ENCODE peak calls at places on chromosomes 6 and 20, in eight cellular contexts. One of them, this sample, is unnamed.

GRCh38 chr6:7615611-7616383 is 25.8 kb downstream of the SNRNP48 start:
- DNase-seq in cardiac fibroblast: peak; percentile 82
- DNase-seq in spleen: no peak
- DNase-seq in NCI-H774: peak; percentile 50
- DNase-seq in SK-MEL-5: peak; percentile 85
- DNase-seq in stimulated activated CD4-positive, alpha-beta T cell treated with anti-CD3 and anti-CD28 coated beads, Interleukin-1b, Interleukin-23, amount 100 ng/mL, for 48 hours: no peak
- DNase-seq in OCI-LY7: peak; percentile 66
- DNase-seq in AG10803: peak; percentile 62
- DNase-seq in this sample: no peak

GRCh38 chr6:2763345-2763841 is 1.8 kb upstream of the WRNIP1 start:
- DNase-seq in cardiac fibroblast: no peak
- DNase-seq in spleen: peak; percentile 87
- DNase-seq in NCI-H774: no peak
- DNase-seq in SK-MEL-5: no peak
- DNase-seq in stimulated activated CD4-positive, alpha-beta T cell treated with anti-CD3 and anti-CD28 coated beads, Interleukin-1b, Interleukin-23, amount 100 ng/mL, for 48 hours: no peak
- DNase-seq in OCI-LY7: no peak
- DNase-seq in AG10803: no peak
- DNase-seq in this sample: peak; percentile 80

GRCh38 chr20:37342231-37343177 is 3.4 kb upstream of the SRC start:
- DNase-seq in cardiac fibroblast: no peak
- DNase-seq in spleen: peak; percentile 54
- DNase-seq in NCI-H774: no peak
- DNase-seq in SK-MEL-5: peak; percentile 45
- DNase-seq in stimulated activated CD4-positive, alpha-beta T cell treated with anti-CD3 and anti-CD28 coated beads, Interleukin-1b, Interleukin-23, amount 100 ng/mL, for 48 hours: no peak
- DNase-seq in OCI-LY7: peak; percentile 16
- DNase-seq in AG10803: no peak
- DNase-seq in this sample: no peak

GRCh38 chr20:300345-300744 is 3.0 kb downstream of the ZCCHC3 start:
- DNase-seq in cardiac fibroblast: no peak
- DNase-seq in spleen: no peak
- DNase-seq in NCI-H774: no peak
- DNase-seq in SK-MEL-5: no peak
- DNase-seq in stimulated activated CD4-positive, alpha-beta T cell treated with anti-CD3 and anti-CD28 coated beads, Interleukin-1b, Interleukin-23, amount 100 ng/mL, for 48 hours: no peak
- DNase-seq in OCI-LY7: peak; percentile 26
- DNase-seq in AG10803: no peak
- DNase-seq in this sample: no peak

GRCh38 chr20:189611-190010 is at the start of gene DEFB128:
- DNase-seq in cardiac fibroblast: no peak
- DNase-seq in spleen: no peak
- DNase-seq in NCI-H774: no peak
- DNase-seq in SK-MEL-5: no peak
- DNase-seq in stimulated activated CD4-positive, alpha-beta T cell treated with anti-CD3 and anti-CD28 coated beads, Interleukin-1b, Interleukin-23, amount 100 ng/mL, for 48 hours: no peak
- DNase-seq in OCI-LY7: no peak
- DNase-seq in AG10803: no peak
- DNase-seq in this sample: no peak

GRCh38 chr6:16854986-16855385 is 93.7 kb upstream of the ATXN1 start:
- DNase-seq in cardiac fibroblast: no peak
- DNase-seq in spleen: no peak
- DNase-seq in NCI-H774: no peak
- DNase-seq in SK-MEL-5: no peak
- DNase-seq in stimulated activated CD4-positive, alpha-beta T cell treated with anti-CD3 and anti-CD28 coated beads, Interleukin-1b, Interleukin-23, amount 100 ng/mL, for 48 hours: no peak
- DNase-seq in OCI-LY7: no peak
- DNase-seq in AG10803: no peak
- DNase-seq in this sample: no peak

GRCh38 chr20:54545959-54546358 is 70.6 kb downstream of the DOK5 start:
- DNase-seq in cardiac fibroblast: peak; percentile 8
- DNase-seq in spleen: no peak
- DNase-seq in NCI-H774: no peak
- DNase-seq in SK-MEL-5: no peak
- DNase-seq in stimulated activated CD4-positive, alpha-beta T cell treated with anti-CD3 and anti-CD28 coated beads, Interleukin-1b, Interleukin-23, amount 100 ng/mL, for 48 hours: no peak
- DNase-seq in OCI-LY7: no peak
- DNase-seq in AG10803: peak; percentile 23
- DNase-seq in this sample: no peak

GRCh38 chr20:46190796-46191540 is 72.9 kb downstream of the CD40 start:
- DNase-seq in cardiac fibroblast: no peak
- DNase-seq in spleen: no peak
- DNase-seq in NCI-H774: no peak
- DNase-seq in SK-MEL-5: no peak
- DNase-seq in stimulated activated CD4-positive, alpha-beta T cell treated with anti-CD3 and anti-CD28 coated beads, Interleukin-1b, Interleukin-23, amount 100 ng/mL, for 48 hours: no peak
- DNase-seq in OCI-LY7: no peak
- DNase-seq in AG10803: no peak
- DNase-seq in this sample: no peak

GRCh38 chr6:1644516-1644915 is 34.8 kb downstream of the FOXC1 start:
- DNase-seq in cardiac fibroblast: no peak
- DNase-seq in spleen: no peak
- DNase-seq in NCI-H774: no peak
- DNase-seq in SK-MEL-5: no peak
- DNase-seq in stimulated activated CD4-positive, alpha-beta T cell treated with anti-CD3 and anti-CD28 coated beads, Interleukin-1b, Interleukin-23, amount 100 ng/mL, for 48 hours: no peak
- DNase-seq in OCI-LY7: no peak
- DNase-seq in AG10803: no peak
- DNase-seq in this sample: no peak

GRCh38 chr6:142400495-142400894 is 98.7 kb downstream of the ADGRG6 start:
- DNase-seq in cardiac fibroblast: peak; percentile 42
- DNase-seq in spleen: no peak
- DNase-seq in NCI-H774: no peak
- DNase-seq in SK-MEL-5: peak; percentile 55
- DNase-seq in stimulated activated CD4-positive, alpha-beta T cell treated with anti-CD3 and anti-CD28 coated beads, Interleukin-1b, Interleukin-23, amount 100 ng/mL, for 48 hours: no peak
- DNase-seq in OCI-LY7: no peak
- DNase-seq in AG10803: no peak
- DNase-seq in this sample: no peak

GRCh38 chr20:58127731-58128130 is 100.7 kb downstream of the ANKRD60 start:
- DNase-seq in cardiac fibroblast: peak; percentile 78
- DNase-seq in spleen: no peak
- DNase-seq in NCI-H774: no peak
- DNase-seq in SK-MEL-5: peak; percentile 93
- DNase-seq in stimulated activated CD4-positive, alpha-beta T cell treated with anti-CD3 and anti-CD28 coated beads, Interleukin-1b, Interleukin-23, amount 100 ng/mL, for 48 hours: peak; percentile 8
- DNase-seq in OCI-LY7: no peak
- DNase-seq in AG10803: peak; percentile 90
- DNase-seq in this sample: no peak

GRCh38 chr6:34196116-34196832 is 40.4 kb upstream of the HMGA1 start:
- DNase-seq in cardiac fibroblast: peak; percentile 72
- DNase-seq in spleen: peak; percentile 99
- DNase-seq in NCI-H774: peak; percentile 52
- DNase-seq in SK-MEL-5: peak; percentile 68
- DNase-seq in stimulated activated CD4-positive, alpha-beta T cell treated with anti-CD3 and anti-CD28 coated beads, Interleukin-1b, Interleukin-23, amount 100 ng/mL, for 48 hours: peak; percentile 86
- DNase-seq in OCI-LY7: peak; percentile 79
- DNase-seq in AG10803: peak; percentile 67
- DNase-seq in this sample: peak; percentile 96

GRCh38 chr6:142892254-142893021 is 52.5 kb downstream of the HIVEP2 start:
- DNase-seq in cardiac fibroblast: no peak
- DNase-seq in spleen: no peak
- DNase-seq in NCI-H774: no peak
- DNase-seq in SK-MEL-5: no peak
- DNase-seq in stimulated activated CD4-positive, alpha-beta T cell treated with anti-CD3 and anti-CD28 coated beads, Interleukin-1b, Interleukin-23, amount 100 ng/mL, for 48 hours: no peak
- DNase-seq in OCI-LY7: no peak
- DNase-seq in AG10803: no peak
- DNase-seq in this sample: no peak

GRCh38 chr6:166436195-166437139 is 53.7 kb upstream of the MPC1 start:
- DNase-seq in cardiac fibroblast: no peak
- DNase-seq in spleen: no peak
- DNase-seq in NCI-H774: no peak
- DNase-seq in SK-MEL-5: no peak
- DNase-seq in stimulated activated CD4-positive, alpha-beta T cell treated with anti-CD3 and anti-CD28 coated beads, Interleukin-1b, Interleukin-23, amount 100 ng/mL, for 48 hours: no peak
- DNase-seq in OCI-LY7: no peak
- DNase-seq in AG10803: no peak
- DNase-seq in this sample: no peak

GRCh38 chr6:33427585-33428218 is 7.8 kb downstream of the SYNGAP1 start:
- DNase-seq in cardiac fibroblast: no peak
- DNase-seq in spleen: peak; percentile 93
- DNase-seq in NCI-H774: peak; percentile 40
- DNase-seq in SK-MEL-5: no peak
- DNase-seq in stimulated activated CD4-positive, alpha-beta T cell treated with anti-CD3 and anti-CD28 coated beads, Interleukin-1b, Interleukin-23, amount 100 ng/mL, for 48 hours: peak; percentile 48
- DNase-seq in OCI-LY7: peak; percentile 31
- DNase-seq in AG10803: no peak
- DNase-seq in this sample: peak; percentile 87

GRCh38 chr6:155274106-155274505 is 10.3 kb downstream of the CLDN20 start:
- DNase-seq in cardiac fibroblast: peak; percentile 53
- DNase-seq in spleen: no peak
- DNase-seq in NCI-H774: no peak
- DNase-seq in SK-MEL-5: no peak
- DNase-seq in stimulated activated CD4-positive, alpha-beta T cell treated with anti-CD3 and anti-CD28 coated beads, Interleukin-1b, Interleukin-23, amount 100 ng/mL, for 48 hours: no peak
- DNase-seq in OCI-LY7: no peak
- DNase-seq in AG10803: peak; percentile 61
- DNase-seq in this sample: no peak

GRCh38 chr20:18405826-18406225 is 61.0 kb downstream of the DZANK1 start:
- DNase-seq in cardiac fibroblast: no peak
- DNase-seq in spleen: no peak
- DNase-seq in NCI-H774: no peak
- DNase-seq in SK-MEL-5: no peak
- DNase-seq in stimulated activated CD4-positive, alpha-beta T cell treated with anti-CD3 and anti-CD28 coated beads, Interleukin-1b, Interleukin-23, amount 100 ng/mL, for 48 hours: no peak
- DNase-seq in OCI-LY7: no peak
- DNase-seq in AG10803: no peak
- DNase-seq in this sample: no peak

GRCh38 chr6:193773-194310 is 98.4 kb upstream of the DUSP22 start:
- DNase-seq in cardiac fibroblast: no peak
- DNase-seq in spleen: no peak
- DNase-seq in NCI-H774: no peak
- DNase-seq in SK-MEL-5: no peak
- DNase-seq in stimulated activated CD4-positive, alpha-beta T cell treated with anti-CD3 and anti-CD28 coated beads, Interleukin-1b, Interleukin-23, amount 100 ng/mL, for 48 hours: peak; percentile 35
- DNase-seq in OCI-LY7: peak; percentile 72
- DNase-seq in AG10803: no peak
- DNase-seq in this sample: no peak

GRCh38 chr6:141153563-141153962 is 979.2 kb upstream of the GJE1 start:
- DNase-seq in cardiac fibroblast: no peak
- DNase-seq in spleen: no peak
- DNase-seq in NCI-H774: no peak
- DNase-seq in SK-MEL-5: no peak
- DNase-seq in stimulated activated CD4-positive, alpha-beta T cell treated with anti-CD3 and anti-CD28 coated beads, Interleukin-1b, Interleukin-23, amount 100 ng/mL, for 48 hours: no peak
- DNase-seq in OCI-LY7: peak; percentile 4
- DNase-seq in AG10803: no peak
- DNase-seq in this sample: no peak

GRCh38 chr6:52647199-52647598 is 23.7 kb upstream of the TMEM14A start:
- DNase-seq in cardiac fibroblast: peak; percentile 75
- DNase-seq in spleen: no peak
- DNase-seq in NCI-H774: no peak
- DNase-seq in SK-MEL-5: no peak
- DNase-seq in stimulated activated CD4-positive, alpha-beta T cell treated with anti-CD3 and anti-CD28 coated beads, Interleukin-1b, Interleukin-23, amount 100 ng/mL, for 48 hours: no peak
- DNase-seq in OCI-LY7: no peak
- DNase-seq in AG10803: peak; percentile 68
- DNase-seq in this sample: no peak

GRCh38 chr6:137772541-137773289 is 94.3 kb upstream of the TNFAIP3 start:
- DNase-seq in cardiac fibroblast: no peak
- DNase-seq in spleen: no peak
- DNase-seq in NCI-H774: no peak
- DNase-seq in SK-MEL-5: no peak
- DNase-seq in stimulated activated CD4-positive, alpha-beta T cell treated with anti-CD3 and anti-CD28 coated beads, Interleukin-1b, Interleukin-23, amount 100 ng/mL, for 48 hours: no peak
- DNase-seq in OCI-LY7: no peak
- DNase-seq in AG10803: no peak
- DNase-seq in this sample: no peak

GRCh38 chr20:37574199-37574890 is 46.7 kb upstream of the BLCAP start:
- DNase-seq in cardiac fibroblast: no peak
- DNase-seq in spleen: no peak
- DNase-seq in NCI-H774: no peak
- DNase-seq in SK-MEL-5: no peak
- DNase-seq in stimulated activated CD4-positive, alpha-beta T cell treated with anti-CD3 and anti-CD28 coated beads, Interleukin-1b, Interleukin-23, amount 100 ng/mL, for 48 hours: no peak
- DNase-seq in OCI-LY7: no peak
- DNase-seq in AG10803: no peak
- DNase-seq in this sample: no peak

GRCh38 chr6:35084041-35084491 is 57.1 kb downstream of the TCP11 start:
- DNase-seq in cardiac fibroblast: no peak
- DNase-seq in spleen: peak; percentile 61
- DNase-seq in NCI-H774: no peak
- DNase-seq in SK-MEL-5: no peak
- DNase-seq in stimulated activated CD4-positive, alpha-beta T cell treated with anti-CD3 and anti-CD28 coated beads, Interleukin-1b, Interleukin-23, amount 100 ng/mL, for 48 hours: no peak
- DNase-seq in OCI-LY7: no peak
- DNase-seq in AG10803: no peak
- DNase-seq in this sample: no peak

GRCh38 chr6:138572200-138572875 is 73.0 kb upstream of the NHSL1 start:
- DNase-seq in cardiac fibroblast: peak; percentile 74
- DNase-seq in spleen: no peak
- DNase-seq in NCI-H774: peak; percentile 89
- DNase-seq in SK-MEL-5: peak; percentile 96
- DNase-seq in stimulated activated CD4-positive, alpha-beta T cell treated with anti-CD3 and anti-CD28 coated beads, Interleukin-1b, Interleukin-23, amount 100 ng/mL, for 48 hours: no peak
- DNase-seq in OCI-LY7: no peak
- DNase-seq in AG10803: peak; percentile 73
- DNase-seq in this sample: peak; percentile 71

GRCh38 chr6:71034578-71034977 is 77.7 kb upstream of the B3GAT2 start:
- DNase-seq in cardiac fibroblast: no peak
- DNase-seq in spleen: no peak
- DNase-seq in NCI-H774: no peak
- DNase-seq in SK-MEL-5: no peak
- DNase-seq in stimulated activated CD4-positive, alpha-beta T cell treated with anti-CD3 and anti-CD28 coated beads, Interleukin-1b, Interleukin-23, amount 100 ng/mL, for 48 hours: no peak
- DNase-seq in OCI-LY7: no peak
- DNase-seq in AG10803: no peak
- DNase-seq in this sample: no peak

GRCh38 chr6:133062077-133062476 is 179.1 kb upstream of the EYA4 start:
- DNase-seq in cardiac fibroblast: peak; percentile 86
- DNase-seq in spleen: no peak
- DNase-seq in NCI-H774: no peak
- DNase-seq in SK-MEL-5: peak; percentile 96
- DNase-seq in stimulated activated CD4-positive, alpha-beta T cell treated with anti-CD3 and anti-CD28 coated beads, Interleukin-1b, Interleukin-23, amount 100 ng/mL, for 48 hours: no peak
- DNase-seq in OCI-LY7: no peak
- DNase-seq in AG10803: peak; percentile 16
- DNase-seq in this sample: no peak

GRCh38 chr6:37137201-37137880 is 32.6 kb upstream of the PIM1 start:
- DNase-seq in cardiac fibroblast: peak; percentile 99
- DNase-seq in spleen: no peak
- DNase-seq in NCI-H774: no peak
- DNase-seq in SK-MEL-5: no peak
- DNase-seq in stimulated activated CD4-positive, alpha-beta T cell treated with anti-CD3 and anti-CD28 coated beads, Interleukin-1b, Interleukin-23, amount 100 ng/mL, for 48 hours: peak; percentile 66
- DNase-seq in OCI-LY7: no peak
- DNase-seq in AG10803: peak; percentile 98
- DNase-seq in this sample: no peak

GRCh38 chr6:100257661-100258395 is 206.9 kb downstream of the SIM1 start:
- DNase-seq in cardiac fibroblast: peak; percentile 70
- DNase-seq in spleen: no peak
- DNase-seq in NCI-H774: peak; percentile 78
- DNase-seq in SK-MEL-5: peak; percentile 55
- DNase-seq in stimulated activated CD4-positive, alpha-beta T cell treated with anti-CD3 and anti-CD28 coated beads, Interleukin-1b, Interleukin-23, amount 100 ng/mL, for 48 hours: no peak
- DNase-seq in OCI-LY7: peak; percentile 1
- DNase-seq in AG10803: peak; percentile 52
- DNase-seq in this sample: no peak

GRCh38 chr6:16318538-16318937 is 80.2 kb downstream of the GMPR start:
- DNase-seq in cardiac fibroblast: peak; percentile 85
- DNase-seq in spleen: no peak
- DNase-seq in NCI-H774: no peak
- DNase-seq in SK-MEL-5: no peak
- DNase-seq in stimulated activated CD4-positive, alpha-beta T cell treated with anti-CD3 and anti-CD28 coated beads, Interleukin-1b, Interleukin-23, amount 100 ng/mL, for 48 hours: peak; percentile 52
- DNase-seq in OCI-LY7: no peak
- DNase-seq in AG10803: peak; percentile 90
- DNase-seq in this sample: no peak

GRCh38 chr6:166999845-167000253 is 652 bp downstream of the CEP43 start:
- DNase-seq in cardiac fibroblast: peak; percentile 7
- DNase-seq in spleen: no peak
- DNase-seq in NCI-H774: peak; percentile 34
- DNase-seq in SK-MEL-5: no peak
- DNase-seq in stimulated activated CD4-positive, alpha-beta T cell treated with anti-CD3 and anti-CD28 coated beads, Interleukin-1b, Interleukin-23, amount 100 ng/mL, for 48 hours: no peak
- DNase-seq in OCI-LY7: peak; percentile 41
- DNase-seq in AG10803: peak; percentile 6
- DNase-seq in this sample: no peak

GRCh38 chr6:128848169-128848935 is 34.6 kb upstream of the LAMA2 start:
- DNase-seq in cardiac fibroblast: no peak
- DNase-seq in spleen: no peak
- DNase-seq in NCI-H774: no peak
- DNase-seq in SK-MEL-5: no peak
- DNase-seq in stimulated activated CD4-positive, alpha-beta T cell treated with anti-CD3 and anti-CD28 coated beads, Interleukin-1b, Interleukin-23, amount 100 ng/mL, for 48 hours: no peak
- DNase-seq in OCI-LY7: no peak
- DNase-seq in AG10803: no peak
- DNase-seq in this sample: peak; percentile 33

GRCh38 chr6:51559059-51559458 is 528.4 kb downstream of the PKHD1 start:
- DNase-seq in cardiac fibroblast: no peak
- DNase-seq in spleen: no peak
- DNase-seq in NCI-H774: no peak
- DNase-seq in SK-MEL-5: peak; percentile 14
- DNase-seq in stimulated activated CD4-positive, alpha-beta T cell treated with anti-CD3 and anti-CD28 coated beads, Interleukin-1b, Interleukin-23, amount 100 ng/mL, for 48 hours: no peak
- DNase-seq in OCI-LY7: no peak
- DNase-seq in AG10803: no peak
- DNase-seq in this sample: no peak

GRCh38 chr6:25041676-25042598 is 106.2 kb upstream of the RIPOR2 start:
- DNase-seq in cardiac fibroblast: no peak
- DNase-seq in spleen: peak; percentile 87
- DNase-seq in NCI-H774: no peak
- DNase-seq in SK-MEL-5: no peak
- DNase-seq in stimulated activated CD4-positive, alpha-beta T cell treated with anti-CD3 and anti-CD28 coated beads, Interleukin-1b, Interleukin-23, amount 100 ng/mL, for 48 hours: peak; percentile 40
- DNase-seq in OCI-LY7: peak; percentile 70
- DNase-seq in AG10803: no peak
- DNase-seq in this sample: no peak

GRCh38 chr6:75882734-75883133 is 133.7 kb downstream of the MYO6 start:
- DNase-seq in cardiac fibroblast: peak; percentile 75
- DNase-seq in spleen: no peak
- DNase-seq in NCI-H774: no peak
- DNase-seq in SK-MEL-5: peak; percentile 4
- DNase-seq in stimulated activated CD4-positive, alpha-beta T cell treated with anti-CD3 and anti-CD28 coated beads, Interleukin-1b, Interleukin-23, amount 100 ng/mL, for 48 hours: no peak
- DNase-seq in OCI-LY7: no peak
- DNase-seq in AG10803: peak; percentile 40
- DNase-seq in this sample: no peak